ENCODE peak calls at places on chromosomes 5 and 9, in nine cellular contexts. Y is mammary epithelial cell, L is fibroblast of lung, U is sigmoid colon, T is heart right ventricle, C is pancreas, A is neural progenitor cell, G is breast epithelium, H is psoas muscle. F is an unnamed sample.

GRCh38 chr5:94562327-94562971 is 56.0 kb downstream of the KIAA0825 start:
- DNase-seq in Y (no peak), L (no peak), U (no peak), T (no peak), C (no peak), A (no peak), G (no peak), H (no peak), F (no peak)

GRCh38 chr5:127031147-127031862 is 947 bp upstream of the MARCHF3 start:
- DNase-seq in Y (no peak), L (peak; percentile 7), U (no peak), T (peak; percentile 36), C (peak; percentile 72), A (peak; percentile 57), G (no peak), H (peak; percentile 65), F (peak; percentile 17)

GRCh38 chr9:128689293-128689770 is 310 bp downstream of the SET start:
- DNase-seq in Y (no peak), L (no peak), U (peak; percentile 78), T (peak; percentile 72), C (no peak), A (no peak), G (no peak), H (peak; percentile 81), F (peak; percentile 71)

GRCh38 chr5:125559296-125559695 is 812.9 kb upstream of the ZNF608 start:
- DNase-seq in Y (peak; percentile 94), L (peak; percentile 100), U (no peak), T (no peak), C (no peak), A (no peak), G (no peak), H (no peak), F (no peak)

GRCh38 chr5:158878227-158878626 is 221.5 kb downstream of the EBF1 start:
- DNase-seq in Y (no peak), L (no peak), U (no peak), T (no peak), C (no peak), A (no peak), G (no peak), H (no peak), F (no peak)

GRCh38 chr5:122220498-122220897 is 91.2 kb downstream of the ZNF474 start:
- DNase-seq in Y (no peak), L (no peak), U (no peak), T (no peak), C (no peak), A (no peak), G (no peak), H (no peak), F (no peak)

GRCh38 chr5:74240783-74241750 is 399.5 kb downstream of the ENC1 start:
- DNase-seq in Y (peak; percentile 100), L (no peak), U (no peak), T (no peak), C (no peak), A (no peak), G (no peak), H (no peak), F (no peak)

GRCh38 chr5:119343042-119343441 is 12.8 kb upstream of the TNFAIP8 start:
- DNase-seq in Y (no peak), L (peak; percentile 60), U (no peak), T (no peak), C (no peak), A (no peak), G (no peak), H (no peak), F (no peak)

GRCh38 chr5:125272364-125272763 is 525.9 kb upstream of the ZNF608 start:
- DNase-seq in Y (no peak), L (no peak), U (no peak), T (no peak), C (no peak), A (no peak), G (no peak), H (no peak), F (no peak)

GRCh38 chr5:14208071-14209021 is 65.2 kb downstream of the TRIO start:
- DNase-seq in Y (peak; percentile 90), L (peak; percentile 93), U (no peak), T (no peak), C (no peak), A (no peak), G (no peak), H (no peak), F (no peak)

GRCh38 chr9:36891341-36891811 is 142.7 kb downstream of the PAX5 start:
- DNase-seq in Y (no peak), L (no peak), U (peak; percentile 42), T (no peak), C (peak; percentile 30), A (no peak), G (no peak), H (peak; percentile 28), F (no peak)

GRCh38 chr9:86126998-86127972 is 27.9 kb upstream of the GOLM1 start:
- DNase-seq in Y (peak; percentile 91), L (peak; percentile 97), U (no peak), T (peak; percentile 17), C (peak; percentile 82), A (peak; percentile 89), G (peak; percentile 85), H (peak; percentile 59), F (peak; percentile 14)

GRCh38 chr9:87792831-87793288 is 66.9 kb downstream of the CTSL start:
- DNase-seq in Y (peak; percentile 55), L (peak; percentile 75), U (peak; percentile 90), T (peak; percentile 49), C (no peak), A (no peak), G (no peak), H (peak; percentile 80), F (peak; percentile 71)

GRCh38 chr9:95807326-95807947 is 68.1 kb upstream of the ERCC6L2 start:
- DNase-seq in Y (no peak), L (no peak), U (peak; percentile 70), T (no peak), C (no peak), A (no peak), G (no peak), H (no peak), F (no peak)

GRCh38 chr5:102296229-102296817 is at the start of gene SLCO4C1:
- DNase-seq in Y (peak; percentile 43), L (peak; percentile 59), U (peak; percentile 72), T (peak; percentile 70), C (peak; percentile 98), A (peak; percentile 93), G (peak; percentile 70), H (peak; percentile 75), F (peak; percentile 72)

DNA sequence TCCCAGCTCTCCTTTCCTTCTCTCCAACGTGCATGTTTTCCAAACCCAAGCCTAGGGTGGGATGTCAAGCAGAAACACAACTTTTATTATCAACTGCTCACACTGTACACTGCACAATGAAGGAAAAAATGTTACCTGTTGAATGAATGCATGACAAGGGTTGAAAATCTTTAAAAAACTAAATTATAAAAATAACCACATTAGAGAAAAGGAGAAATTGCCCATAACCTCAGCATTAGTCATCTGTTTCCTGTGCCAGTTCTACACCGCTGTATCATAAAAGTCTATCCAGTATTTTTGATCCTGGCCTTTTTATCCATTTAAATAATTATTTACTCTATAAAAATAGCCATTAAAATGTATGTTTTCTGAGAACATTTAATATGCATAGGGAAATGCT is 101.1 kb downstream of the APBA1 start:
- DNase-seq in Y (peak; percentile 16), L (peak; percentile 55), U (no peak), T (no peak), C (no peak), A (no peak), G (no peak), H (no peak), F (no peak)
- H3K4me1 ChIP-seq in Y (peaks cover 8% of the 10 kb centered on the region), L (peaks cover 4% of the 10 kb centered on the region), U (peaks cover 10% of the 10 kb centered on the region), T (peaks cover 10% of the 10 kb centered on the region), C (no peaks in the 10 kb centered on the region), A (no peaks in the 10 kb centered on the region), G (no peaks in the 10 kb centered on the region), H (peaks cover 2% of the 10 kb centered on the region), F (peaks cover 4% of the 10 kb centered on the region)

DNA sequence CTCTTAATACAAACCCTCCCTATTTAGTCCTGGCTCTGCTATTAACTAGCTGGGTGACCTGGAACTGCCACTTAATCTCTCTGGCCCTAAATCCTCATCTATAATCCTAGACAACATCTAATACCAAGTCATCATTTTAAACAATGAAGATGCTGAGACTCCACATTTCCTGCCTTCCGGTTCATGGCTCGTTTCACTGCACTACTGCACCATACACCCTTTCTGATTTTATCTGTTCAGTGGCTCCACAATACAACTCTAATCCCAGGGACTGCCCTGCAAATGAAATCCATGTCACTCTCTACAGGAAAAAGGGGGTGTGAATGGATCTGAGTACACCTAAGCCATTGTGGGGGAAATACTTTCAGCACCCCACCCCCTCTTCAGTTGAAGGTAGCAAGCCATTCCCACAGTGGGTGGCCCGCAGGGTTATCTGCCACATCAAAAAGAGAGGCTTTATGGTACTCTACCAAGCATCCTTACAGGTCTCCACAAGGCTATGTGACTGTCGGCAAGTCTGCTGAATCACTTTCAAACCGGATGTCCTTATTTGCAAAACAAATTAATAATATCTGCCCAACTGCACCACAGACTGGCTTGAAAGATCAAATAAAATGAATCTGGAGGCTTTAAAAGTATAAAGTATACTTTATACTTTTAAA is 89.5 kb downstream of the EPB41L4A start:
- DNase-seq in Y (no peak), L (no peak), U (no peak), T (no peak), C (no peak), A (peak; percentile 18), G (no peak), H (no peak), F (no peak)
- H3K27ac ChIP-seq in Y (no peak overlapping the region), L (no peak overlapping the region), U (no peak overlapping the region), T (peak overlapping the region; percentile 21), C (no peak overlapping the region), A (no peak overlapping the region), G (no peak overlapping the region), H (no peak overlapping the region), F (peak overlapping the region; percentile 3)

GRCh38 chr5:54525226-54525625 is 7.7 kb downstream of the SNX18 start:
- DNase-seq in Y (no peak), L (no peak), U (no peak), T (no peak), C (no peak), A (no peak), G (no peak), H (no peak), F (no peak)

GRCh38 chr5:54524704-54525103 is 7.1 kb downstream of the SNX18 start:
- DNase-seq in Y (no peak), L (peak; percentile 20), U (peak; percentile 80), T (peak; percentile 56), C (peak; percentile 59), A (no peak), G (no peak), H (no peak), F (no peak)

GRCh38 chr5:54522080-54522479 is 4.5 kb downstream of the SNX18 start:
- DNase-seq in Y (peak; percentile 6), L (peak; percentile 24), U (no peak), T (no peak), C (no peak), A (no peak), G (no peak), H (no peak), F (no peak)

GRCh38 chr5:54524082-54524481 is 6.5 kb downstream of the SNX18 start:
- DNase-seq in Y (no peak), L (peak; percentile 24), U (no peak), T (no peak), C (no peak), A (no peak), G (no peak), H (no peak), F (no peak)

GRCh38 chr5:54523534-54523933 is 6.0 kb downstream of the SNX18 start:
- DNase-seq in Y (no peak), L (no peak), U (no peak), T (no peak), C (no peak), A (no peak), G (no peak), H (no peak), F (no peak)
- H3K4me1 ChIP-seq in Y (peaks cover 34% of the 10 kb centered on the region), L (peaks cover 8% of the 10 kb centered on the region), U (peaks cover 90% of the 10 kb centered on the region), T (peaks cover 90% of the 10 kb centered on the region), C (peaks cover 32% of the 10 kb centered on the region), A (peaks cover 35% of the 10 kb centered on the region), G (peaks cover 15% of the 10 kb centered on the region), H (peaks cover 79% of the 10 kb centered on the region), F (peaks cover 58% of the 10 kb centered on the region)

GRCh38 chr5:88692979-88693932 is 189.7 kb downstream of the MEF2C start:
- DNase-seq in Y (no peak), L (no peak), U (no peak), T (no peak), C (no peak), A (no peak), G (no peak), H (no peak), F (no peak)
- H3K27ac ChIP-seq in Y (no peak overlapping the region), L (no peak overlapping the region), U (no peak overlapping the region), T (no peak overlapping the region), C (no peak overlapping the region), A (no peak overlapping the region), G (no peak overlapping the region), H (no peak overlapping the region), F (no peak overlapping the region)

F was measured in heart left ventricle.